ENCODE peak calls at places on chromosomes 3 and 15, in five cellular contexts. R, Q, G, P and N are unnamed samples.
A peak's percentile ranks its signal among the peaks of the same experiment; 100 is the strongest.

GRCh38 chr3:131221731-131222130 is 159.8 kb upstream of the NUDT16 start:
- DNase-seq in R (peak; percentile 92), P (no peak), G (no peak), Q (no peak), N (no peak)

GRCh38 chr3:187740446-187741399 is 4.5 kb downstream of the BCL6 start:
- DNase-seq in P (peak; percentile 78), R (peak; percentile 78), Q (peak; percentile 60), G (peak; percentile 90), N (peak; percentile 80)

GRCh38 chr15:76576526-76577279 is 240.1 kb downstream of the ISL2 start:
- DNase-seq in R (peak; percentile 76), Q (peak; percentile 49), G (peak; percentile 79), P (no peak), N (peak; percentile 83)

GRCh38 chr3:57000012-57000411 is 60.5 kb upstream of the SPATA12 start:
- DNase-seq in R (no peak), Q (no peak), G (no peak), P (no peak), N (no peak)

GRCh38 chr15:84813435-84813834 is 3.7 kb upstream of the ALPK3 start:
- DNase-seq in Q (no peak), P (no peak), G (no peak), R (no peak), N (no peak)

GRCh38 chr15:68354923-68355322 is 77.0 kb downstream of the ITGA11 start:
- DNase-seq in G (no peak), R (peak; percentile 97), P (no peak), Q (no peak), N (no peak)

GRCh38 chr15:60592386-60593339 is 113.7 kb upstream of the ICE2 start:
- DNase-seq in P (peak; percentile 95), R (peak; percentile 54), G (peak; percentile 95), Q (peak; percentile 55), N (peak; percentile 91)

GRCh38 chr3:34570916-34571705 is 772.7 kb downstream of the PDCD6IP start:
- DNase-seq in P (no peak), Q (no peak), G (no peak), R (no peak), N (no peak)

GRCh38 chr3:190013943-190014924 is 106.5 kb downstream of the P3H2 start:
- DNase-seq in R (no peak), G (no peak), P (no peak), Q (no peak), N (no peak)

DNA sequence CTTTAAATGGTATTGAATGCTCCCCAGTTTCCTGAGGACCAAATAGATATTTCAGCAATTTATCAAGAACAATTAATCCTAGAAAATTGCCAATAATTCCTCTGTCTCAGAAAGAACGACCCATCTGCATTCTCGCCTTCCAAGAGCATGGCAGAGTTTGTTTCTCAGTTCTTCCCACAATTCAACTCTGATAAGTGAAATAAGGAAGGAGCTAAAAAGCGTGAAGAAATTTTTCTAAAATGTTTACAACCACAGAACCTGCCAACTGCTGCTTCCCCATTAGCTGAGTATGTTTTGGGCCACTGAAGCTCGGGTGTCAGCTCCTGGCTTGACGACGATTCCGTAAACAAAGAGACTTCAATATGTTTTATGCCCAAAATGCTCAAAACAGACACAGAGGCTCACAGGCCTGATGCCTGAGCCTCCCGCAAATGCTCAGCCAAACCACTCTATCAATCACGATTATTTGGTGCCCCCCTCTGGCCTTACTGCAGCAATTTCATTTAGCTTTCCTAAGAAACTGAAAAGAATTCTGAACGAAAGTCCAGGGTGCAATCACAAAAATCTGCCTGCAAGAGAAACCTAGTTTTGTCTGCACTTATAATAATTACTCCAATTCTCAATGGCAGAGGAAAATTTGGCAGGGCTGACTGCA is 259.2 kb upstream of the CCDC54 start:
- DNase-seq in G (no peak), Q (peak; percentile 19), R (peak; percentile 87), P (peak; percentile 75), N (no peak)
- TF ChIP-seq CTCF in G (peak; percentile 40), Q (peak; percentile 40), R (peak; percentile 63), P (peak; percentile 78), N (no peak)

GRCh38 chr3:24477090-24477656 is 17.5 kb downstream of the THRB start:
- DNase-seq in R (no peak), P (peak; percentile 30), Q (no peak), G (no peak), N (no peak)

GRCh38 chr3:24472358-24472757 is 22.3 kb downstream of the THRB start:
- DNase-seq in G (no peak), P (no peak), R (no peak), Q (no peak), N (no peak)

GRCh38 chr3:24471480-24471879 is 23.2 kb downstream of the THRB start:
- DNase-seq in Q (no peak), P (no peak), G (no peak), R (no peak), N (no peak)

GRCh38 chr3:24475945-24476344 is 18.7 kb downstream of the THRB start:
- DNase-seq in G (no peak), P (no peak), Q (no peak), R (no peak), N (no peak)

GRCh38 chr3:24474862-24475261 is 19.8 kb downstream of the THRB start:
- DNase-seq in P (no peak), R (no peak), G (no peak), Q (no peak), N (no peak)
- H3K4me3 ChIP-seq in P (no peak overlapping the region), R (no peak overlapping the region), G (no peak overlapping the region), Q (no peak overlapping the region), N (no peak overlapping the region)

GRCh38 chr3:152380048-152380447 is 111.3 kb downstream of the MBNL1 start:
- DNase-seq in P (peak; percentile 53), G (no peak), R (no peak), Q (no peak), N (no peak)
- TF ChIP-seq CTCF in P (no peak), G (no peak), R (no peak), Q (no peak), N (no peak)

DNA sequence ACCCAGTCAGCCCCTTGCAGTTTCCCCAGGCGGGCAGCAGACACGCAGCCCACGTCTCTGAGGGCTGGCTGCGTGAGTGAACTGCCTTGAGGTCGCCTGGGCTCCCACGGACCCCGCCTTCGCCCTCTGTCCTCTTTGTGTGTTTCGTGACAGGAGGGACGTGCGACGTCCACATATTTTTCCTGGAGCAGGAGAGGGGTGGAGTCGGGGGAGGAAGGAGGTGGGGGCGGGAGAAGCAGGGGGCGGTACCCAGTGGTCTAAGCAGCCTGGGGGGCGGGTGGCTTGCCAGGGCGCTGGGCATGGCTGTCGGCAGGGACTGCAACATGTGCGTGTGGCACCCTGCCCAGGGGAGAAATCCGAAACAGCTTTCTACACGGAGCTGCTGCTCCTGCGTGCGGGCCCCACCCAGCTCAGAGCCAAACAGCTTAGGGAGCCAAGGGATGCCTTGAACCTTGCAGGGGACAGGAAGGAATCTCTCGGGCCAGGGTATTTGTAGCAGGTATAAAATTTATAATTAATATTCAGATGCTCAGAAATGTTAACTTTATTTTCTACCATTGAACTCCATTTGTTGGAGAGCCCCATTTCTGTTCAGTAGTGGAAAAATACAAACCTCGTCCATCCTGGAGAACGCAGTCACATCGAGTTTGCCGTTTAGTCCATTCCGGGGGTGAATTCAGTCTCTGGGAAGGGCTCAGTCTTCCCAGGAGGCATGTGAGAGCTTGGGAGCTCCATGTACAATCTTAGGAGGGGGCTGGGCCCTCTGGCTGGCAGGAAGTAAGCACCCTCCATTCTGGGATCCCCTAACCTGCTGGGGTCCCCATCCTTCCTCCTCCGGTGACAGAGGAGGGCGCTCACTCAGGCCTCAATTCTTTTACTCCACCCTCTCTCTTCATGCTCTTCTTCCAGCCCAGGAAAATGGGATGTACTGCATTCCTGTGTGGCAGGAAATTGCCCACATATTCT is 79.1 kb upstream of the MEF2A start:
- DNase-seq in P (peak; percentile 56), R (peak; percentile 46), Q (peak; percentile 36), G (peak; percentile 84), N (peak; percentile 61)
- H3K4me3 ChIP-seq in P (peak overlapping the region; percentile 42), R (peak overlapping the region; percentile 31), Q (peak overlapping the region; percentile 26), G (peak overlapping the region; percentile 46), N (peak overlapping the region; percentile 34)

DNA sequence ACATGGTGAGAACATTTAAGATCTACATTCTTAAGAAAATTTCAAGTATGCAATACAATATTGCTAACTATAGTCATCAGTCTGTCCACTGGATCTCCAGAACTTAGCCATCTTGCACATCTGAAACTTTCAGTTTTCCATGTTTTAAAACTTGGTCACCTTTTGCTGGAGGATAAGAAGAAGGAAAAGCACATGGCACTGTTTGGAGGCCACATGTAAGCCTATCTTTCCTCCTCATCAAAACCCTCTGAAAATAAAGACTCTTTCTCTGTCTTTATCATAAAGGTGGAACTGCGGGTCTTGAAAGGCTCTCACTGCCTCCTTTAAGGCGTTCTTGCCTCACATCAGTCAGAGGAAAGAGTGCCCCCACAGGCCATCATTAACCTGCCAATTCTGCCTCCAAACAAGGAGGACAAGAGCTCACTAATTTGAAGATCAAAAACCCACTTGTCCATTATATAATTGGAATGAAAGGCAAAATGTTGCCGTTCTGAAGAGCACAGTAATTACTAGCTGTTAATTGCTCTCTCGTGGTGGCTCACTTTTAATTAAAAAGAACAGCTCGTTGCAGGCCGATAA is 157.8 kb downstream of the MECOM start:
- DNase-seq in Q (no peak), R (no peak), P (peak; percentile 21), G (no peak), N (no peak)
- TF ChIP-seq CTCF in Q (no peak), R (no peak), P (peak; percentile 38), G (no peak), N (no peak)

GRCh38 chr15:38885477-38885952 is 320.9 kb upstream of the RASGRP1 start:
- DNase-seq in R (no peak), G (no peak), Q (no peak), P (no peak), N (no peak)
- H3K4me3 ChIP-seq in R (no peak overlapping the region), G (no peak overlapping the region), Q (no peak overlapping the region), P (no peak overlapping the region), N (no peak overlapping the region)

GRCh38 chr3:104635872-104636580 is 730.7 kb upstream of the ALCAM start:
- DNase-seq in R (no peak), P (no peak), Q (no peak), G (no peak), N (no peak)
- TF ChIP-seq CTCF in R (peak; percentile 18), P (peak; percentile 20), Q (no peak), G (no peak), N (no peak)

GRCh38 chr3:147940400-147940799 is 531.2 kb downstream of the ZIC1 start:
- DNase-seq in G (no peak), R (peak; percentile 48), Q (no peak), P (no peak), N (no peak)
- H3K4me3 ChIP-seq in G (no peak overlapping the region), R (no peak overlapping the region), Q (no peak overlapping the region), P (peak overlapping the region; percentile 39), N (no peak overlapping the region)

DNA sequence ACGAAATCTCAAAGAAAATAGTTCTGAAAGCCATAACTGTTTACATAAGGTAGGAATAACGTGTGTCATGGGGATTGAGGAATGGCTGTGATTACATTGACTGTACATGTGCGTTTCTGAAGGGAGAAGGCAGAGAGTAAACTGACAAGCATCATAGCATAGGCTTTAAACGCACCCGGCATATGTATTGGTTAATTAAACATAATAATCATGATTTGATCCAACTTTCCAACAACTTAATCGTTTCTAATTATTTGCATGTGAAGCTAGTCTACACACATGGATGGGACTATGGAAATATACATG is 3.3 kb downstream of the TMEM108 start:
- DNase-seq in R (no peak), P (no peak), Q (no peak), G (no peak), N (no peak)
- TF ChIP-seq CTCF in R (no peak), P (no peak), Q (no peak), G (no peak), N (no peak)